ENCODE peak calls at places on chromosomes 13 and 19, in seven cellular contexts. W, Y, T, Z, D, E and Q are unnamed samples.
A peak's percentile ranks its signal among the peaks of the same experiment; 100 is the strongest.

GRCh38 chr13:32824671-32825070 is 191.6 kb upstream of the KL start:
- DNase-seq in Y (no peak), T (no peak), D (no peak), W (no peak), Z (peak; percentile 98), E (no peak), Q (no peak)

GRCh38 chr19:821228-821975 is at the start of gene PLPPR3:
- DNase-seq in E (no peak), D (no peak), Z (no peak), W (no peak), T (no peak), Y (no peak), Q (no peak)

GRCh38 chr19:8194528-8195275 is 14.5 kb upstream of the CERS4 start:
- DNase-seq in W (no peak), Y (peak; percentile 76), D (peak; percentile 40), E (no peak), Z (no peak), T (peak; percentile 23), Q (no peak)

GRCh38 chr19:57802269-57802668 is 12.4 kb downstream of the ZNF552 start:
- DNase-seq in D (no peak), W (no peak), E (no peak), Z (no peak), T (no peak), Y (no peak), Q (no peak)

GRCh38 chr13:113544896-113545295 is 39.7 kb upstream of the TFDP1 start:
- DNase-seq in Z (no peak), E (no peak), Y (no peak), D (no peak), T (peak; percentile 12), W (no peak), Q (no peak)

GRCh38 chr19:3443840-3444694 is 36.3 kb downstream of the SMIM24 start:
- DNase-seq in D (no peak), E (no peak), W (no peak), Z (no peak), Y (peak; percentile 94), T (peak; percentile 79), Q (no peak)

GRCh38 chr13:33092422-33092987 is 76.3 kb downstream of the KL start:
- DNase-seq in E (no peak), W (no peak), D (no peak), Y (no peak), Z (no peak), T (no peak), Q (no peak)

GRCh38 chr13:49776871-49777270 is 15.6 kb downstream of the KPNA3 start:
- DNase-seq in W (no peak), Z (peak; percentile 40), E (no peak), Y (no peak), D (no peak), T (no peak), Q (no peak)

GRCh38 chr19:17513801-17514200 is 2.4 kb downstream of the PGLS start:
- DNase-seq in E (no peak), Z (peak; percentile 38), Y (no peak), W (no peak), D (no peak), T (no peak), Q (peak; percentile 31)

GRCh38 chr19:4911786-4912672 is 2.7 kb downstream of the UHRF1 start:
- DNase-seq in Y (peak; percentile 87), Z (peak; percentile 100), D (peak; percentile 88), T (no peak), E (no peak), W (peak; percentile 43), Q (peak; percentile 99)

GRCh38 chr13:73729046-73729445 is 405.2 kb downstream of the KLF12 start:
- DNase-seq in Y (no peak), W (no peak), T (no peak), E (no peak), D (no peak), Z (no peak), Q (no peak)

GRCh38 chr19:3034845-3035541 is 5.9 kb upstream of the TLE2 start:
- DNase-seq in D (peak; percentile 68), W (no peak), Y (peak; percentile 62), E (no peak), Z (peak; percentile 55), T (no peak), Q (no peak)

GRCh38 chr13:51785592-51786424 is 18.2 kb downstream of the DHRS12 start:
- DNase-seq in D (no peak), Y (no peak), W (no peak), E (no peak), T (peak; percentile 72), Z (peak; percentile 62), Q (no peak)